ENCODE peak calls at places on chromosomes 1 and 21, in four cellular contexts. T is left lung, L is GM13977, O is colonic mucosa. Z is an unnamed sample.

GRCh38 chr1:22778842-22779520 is 68.3 kb downstream of the EPHB2 start:
- DNase-seq in O (no peak), L (no peak), T (no peak), Z (no peak)

GRCh38 chr21:45590246-45590725 is 48.0 kb upstream of the SLC19A1 start:
- DNase-seq in L (peak; percentile 96), O (peak; percentile 71), T (peak; percentile 81), Z (peak; percentile 97)

GRCh38 chr1:9809122-9809521 is 14.6 kb downstream of the CLSTN1 start:
- DNase-seq in L (no peak), T (no peak), O (no peak), Z (no peak)

GRCh38 chr1:40477680-40478057 is 579 bp downstream of the ZFP69 start:
- DNase-seq in T (no peak), L (no peak), O (peak; percentile 31), Z (peak; percentile 50)

GRCh38 chr1:222045816-222046215 is 303.9 kb upstream of the DUSP10 start:
- DNase-seq in L (no peak), O (no peak), T (no peak), Z (no peak)

GRCh38 chr1:94925561-94926364 is 1.1 kb downstream of the CNN3 start:
- DNase-seq in O (peak; percentile 76), T (peak; percentile 74), L (peak; percentile 46), Z (peak; percentile 43)

GRCh38 chr1:21818661-21819060 is 6.6 kb downstream of the LDLRAD2 start:
- DNase-seq in L (peak; percentile 88), T (no peak), O (peak; percentile 62), Z (peak; percentile 89)

GRCh38 chr1:232705815-232706575 is 76.1 kb upstream of the SIPA1L2 start:
- DNase-seq in T (no peak), L (no peak), O (no peak), Z (no peak)

DNA sequence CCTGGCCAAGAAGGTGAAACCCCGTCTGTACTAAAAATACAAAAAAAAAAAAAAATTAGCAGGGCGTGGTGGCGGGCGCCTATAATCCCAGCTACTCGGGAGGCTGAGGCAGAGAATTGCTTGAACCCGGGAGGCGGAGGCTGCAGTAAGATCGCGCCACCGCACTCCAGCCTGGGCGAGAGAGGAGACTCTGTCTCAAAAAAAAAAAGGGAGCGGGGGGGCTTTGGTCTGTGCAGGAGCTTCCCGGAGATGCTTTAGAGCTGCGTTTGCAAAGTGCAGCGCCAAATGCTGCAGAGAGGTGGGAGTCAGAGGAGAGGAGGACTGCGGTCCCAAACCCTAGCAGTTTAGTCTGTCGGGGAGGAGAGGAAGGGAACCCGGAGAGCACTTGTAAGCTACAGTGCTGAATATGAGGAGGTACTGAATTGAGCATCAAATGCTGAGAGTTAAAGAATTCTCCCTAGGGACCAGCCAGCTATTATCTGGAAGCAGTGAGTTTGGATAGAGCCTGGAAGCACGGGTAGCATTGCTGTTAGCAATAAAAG is 569 bp downstream of the FALEC start:
- DNase-seq in L (no peak), T (no peak), O (no peak), Z (no peak)
- TF ChIP-seq CTCF in L (no peak), T (no peak), O (no peak), Z (no peak)

GRCh38 chr1:236702995-236703394 is 16.7 kb downstream of the ACTN2 start:
- DNase-seq in L (no peak), T (no peak), O (no peak), Z (no peak)

GRCh38 chr1:236699366-236699765 is 13.1 kb downstream of the ACTN2 start:
- DNase-seq in L (no peak), T (no peak), O (no peak), Z (no peak)

GRCh38 chr1:236705771-236706565 is 19.7 kb downstream of the ACTN2 start:
- DNase-seq in L (no peak), O (no peak), T (no peak), Z (no peak)

GRCh38 chr1:236701782-236702181 is 15.5 kb downstream of the ACTN2 start:
- DNase-seq in T (no peak), L (no peak), O (no peak), Z (no peak)

GRCh38 chr1:236700903-236701302 is 14.6 kb downstream of the ACTN2 start:
- DNase-seq in L (no peak), O (no peak), T (no peak), Z (no peak)
- TF ChIP-seq CTCF in L (no peak), O (no peak), T (no peak), Z (no peak)

GRCh38 chr1:176717052-176717754 is 254.2 kb downstream of the PAPPA2 start:
- DNase-seq in O (no peak), T (no peak), L (no peak), Z (no peak)
- TF ChIP-seq CTCF in O (no peak), T (no peak), L (no peak), Z (no peak)

GRCh38 chr1:112394743-112395062 is 1.3 kb upstream of the CTTNBP2NL start:
- DNase-seq in O (no peak), L (no peak), T (no peak), Z (no peak)
- TF ChIP-seq CTCF in O (no peak), L (no peak), T (no peak), Z (no peak)

GRCh38 chr1:1290238-1290731 is 10.0 kb downstream of the SCNN1D start:
- DNase-seq in T (no peak), O (peak; percentile 86), L (peak; percentile 76), Z (peak; percentile 83)
- TF ChIP-seq CTCF in T (peak; percentile 46), O (peak; percentile 57), L (peak; percentile 53), Z (peak; percentile 52)

DNA sequence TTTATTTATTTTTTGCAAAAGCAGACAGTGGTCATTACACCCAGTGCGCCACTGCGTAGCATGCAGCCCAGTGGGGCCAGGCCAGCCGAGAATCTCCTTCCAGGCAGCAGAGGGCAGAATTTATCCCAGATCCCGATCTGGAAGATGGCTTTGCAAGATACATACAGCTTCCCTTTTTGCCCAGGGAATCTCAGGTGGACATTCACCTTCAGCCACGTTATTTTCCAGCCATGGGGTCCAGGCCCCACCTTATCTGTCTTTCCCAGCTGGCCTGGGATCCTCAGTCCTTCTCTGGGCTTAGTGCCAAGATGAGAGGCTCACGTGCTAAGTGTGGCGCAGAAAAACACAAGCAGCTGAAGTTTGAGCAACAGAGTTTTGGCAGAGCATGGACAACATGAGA is 123.6 kb downstream of the AJAP1 start:
- DNase-seq in O (no peak), L (no peak), T (no peak), Z (no peak)
- TF ChIP-seq CTCF in O (no peak), L (no peak), T (no peak), Z (no peak)

DNA sequence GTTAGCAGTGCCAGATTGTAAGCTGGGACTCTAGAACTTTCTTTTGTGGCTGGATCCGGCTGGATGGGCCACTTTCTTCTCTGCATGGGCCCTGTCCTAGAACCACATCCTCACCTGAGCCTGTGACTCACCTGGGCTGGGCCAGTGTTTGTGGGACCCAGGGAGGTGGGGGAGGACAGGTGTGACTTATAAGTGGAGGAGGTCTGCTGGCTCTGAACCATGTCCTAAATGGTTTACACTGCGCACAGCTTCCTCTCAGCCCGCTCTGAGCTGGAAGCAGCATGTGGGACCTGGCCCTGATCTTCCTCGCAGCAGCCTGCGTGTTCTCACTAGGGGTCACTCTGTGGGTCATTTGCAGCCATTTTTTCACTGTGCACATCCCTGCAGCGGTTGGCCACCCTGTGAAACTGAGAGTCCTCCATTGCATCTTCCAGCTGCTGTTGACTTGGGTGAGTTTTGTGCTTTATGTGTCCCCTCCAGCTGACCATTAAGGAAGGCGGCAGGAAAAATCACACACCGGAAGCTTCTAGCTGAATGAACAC is at the start of gene AADACL3:
- DNase-seq in O (no peak), L (no peak), T (no peak), Z (no peak)
- TF ChIP-seq CTCF in O (no peak), L (no peak), T (no peak), Z (no peak)

DNA sequence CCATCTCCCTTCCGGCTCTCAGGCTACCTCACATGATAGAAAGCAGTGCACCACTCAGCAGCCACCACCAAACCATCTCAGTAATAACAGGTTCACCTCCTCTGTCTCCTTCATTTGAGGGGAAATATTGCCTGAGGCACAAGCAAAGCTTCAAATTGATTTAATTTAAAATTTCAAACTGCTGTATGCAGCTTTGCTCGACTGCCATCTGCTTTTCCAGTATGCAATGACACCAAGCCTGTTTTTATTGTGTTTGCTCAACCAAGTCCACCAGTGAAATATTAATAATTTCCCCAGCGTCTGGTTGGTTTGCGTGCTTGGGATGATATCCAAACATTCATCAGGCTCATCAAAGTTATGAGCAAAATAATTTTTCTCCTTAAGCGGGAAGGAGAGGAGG is 552.4 kb upstream of the DAB1 start:
- DNase-seq in L (no peak), O (no peak), T (no peak), Z (no peak)
- TF ChIP-seq CTCF in L (no peak), O (no peak), T (no peak), Z (no peak)

GRCh38 chr1:114219247-114219872 is 65.7 kb upstream of the SYT6 start:
- DNase-seq in T (no peak), L (no peak), O (no peak), Z (no peak)
- TF ChIP-seq CTCF in T (no peak), L (no peak), O (no peak), Z (no peak)

Z was measured in GM20000.